ENCODE peak calls at places on chromosomes 12 and 14, in six cellular contexts. J, E, L, F, K and I are unnamed samples.

GRCh38 chr14:104680056-104680805 is 9.2 kb upstream of the INF2 start:
- DNase-seq in F (no peak), K (no peak), J (no peak), E (no peak), L (peak; percentile 36), I (no peak)

GRCh38 chr12:38585090-38585489 is 268.5 kb downstream of the ALG10B start:
- DNase-seq in K (no peak), L (no peak), E (no peak), J (no peak), F (no peak), I (no peak)

GRCh38 chr12:80413462-80413861 is 30.6 kb upstream of the PTPRQ start:
- DNase-seq in L (no peak), J (no peak), K (no peak), E (no peak), F (no peak), I (peak; percentile 35)

GRCh38 chr12:123614531-123614930 is 12.6 kb downstream of the DDX55 start:
- DNase-seq in K (no peak), E (no peak), J (no peak), L (no peak), F (no peak), I (no peak)

GRCh38 chr12:57765003-57765697 is 1.7 kb downstream of the CYP27B1 start:
- DNase-seq in E (no peak), K (peak; percentile 40), J (no peak), F (peak; percentile 81), L (no peak), I (peak; percentile 86)

GRCh38 chr12:52518574-52519469 is 1.4 kb downstream of the KRT5 start:
- DNase-seq in K (no peak), L (no peak), F (no peak), E (no peak), J (no peak), I (no peak)

GRCh38 chr12:124484526-124484953 is 82.9 kb downstream of the NCOR2 start:
- DNase-seq in K (no peak), J (no peak), E (no peak), F (no peak), L (no peak), I (no peak)

GRCh38 chr12:52494100-52494499 is 1.0 kb upstream of the KRT6A start:
- DNase-seq in L (no peak), E (no peak), F (no peak), K (no peak), J (no peak), I (no peak)

GRCh38 chr12:57149309-57149900 is 2.0 kb upstream of the LRP1-AS start:
- DNase-seq in J (no peak), F (no peak), L (no peak), E (no peak), K (peak; percentile 27), I (no peak)

GRCh38 chr12:5511256-5511643 is 79.3 kb downstream of the NTF3 start:
- DNase-seq in J (no peak), E (no peak), L (no peak), F (no peak), K (no peak), I (no peak)

GRCh38 chr12:76879710-76880025 is 849 bp upstream of the CSRP2 start:
- DNase-seq in J (no peak), F (no peak), K (no peak), E (no peak), L (no peak), I (no peak)

GRCh38 chr14:51269634-51270033 is 29.6 kb downstream of the TMX1 start:
- DNase-seq in L (no peak), E (no peak), F (no peak), J (no peak), K (no peak), I (no peak)

GRCh38 chr12:85866929-85867776 is 6.9 kb upstream of the NTS start:
- DNase-seq in L (peak; percentile 5), K (peak; percentile 48), E (no peak), J (peak; percentile 47), F (peak; percentile 51), I (peak; percentile 76)

GRCh38 chr14:68730811-68731425 is 61.9 kb downstream of the ZFP36L1 start:
- DNase-seq in J (no peak), F (no peak), E (no peak), K (no peak), L (no peak), I (peak; percentile 69)

GRCh38 chr12:124727244-124727673 is 136.4 kb downstream of the SCARB1 start:
- DNase-seq in E (no peak), K (peak; percentile 67), F (no peak), J (peak; percentile 83), L (peak; percentile 38), I (no peak)

GRCh38 chr14:54947230-54947629 is 44.6 kb upstream of the GCH1 start:
- DNase-seq in L (no peak), K (no peak), F (no peak), E (no peak), J (no peak), I (no peak)

GRCh38 chr12:68497702-68498101 is 113.0 kb upstream of the RAP1B start:
- DNase-seq in F (no peak), L (peak; percentile 33), E (peak; percentile 50), K (no peak), J (peak; percentile 23), I (no peak)

GRCh38 chr12:59452259-59452658 is 143.6 kb upstream of the SLC16A7 start:
- DNase-seq in J (no peak), F (no peak), E (no peak), K (no peak), L (no peak), I (no peak)

GRCh38 chr12:111598637-111599458 is at the start of gene ATXN2:
- DNase-seq in J (no peak), E (no peak), K (no peak), L (peak; percentile 94), F (peak; percentile 97), I (peak; percentile 77)

GRCh38 chr14:96176275-96176674 is 28.4 kb upstream of the BDKRB2 start:
- DNase-seq in J (no peak), L (no peak), E (no peak), F (no peak), K (no peak), I (no peak)
- TF ChIP-seq REST in J (no peak), L (no peak), E (no peak), F (no peak), K (no peak), I (no peak)

GRCh38 chr12:109860961-109861360 is 19.4 kb downstream of the GLTP start:
- DNase-seq in K (no peak), J (no peak), E (no peak), L (no peak), F (no peak), I (no peak)

GRCh38 chr12:109858764-109859163 is 21.6 kb downstream of the GLTP start:
- DNase-seq in F (no peak), L (no peak), E (no peak), K (no peak), J (no peak), I (no peak)

GRCh38 chr12:109864916-109865315 is 15.4 kb downstream of the GLTP start:
- DNase-seq in E (no peak), F (no peak), L (no peak), K (no peak), J (no peak), I (peak; percentile 44)

GRCh38 chr12:109863961-109864712 is 16.2 kb downstream of the GLTP start:
- DNase-seq in K (peak; percentile 97), E (no peak), F (no peak), L (no peak), J (no peak), I (no peak)

DNA sequence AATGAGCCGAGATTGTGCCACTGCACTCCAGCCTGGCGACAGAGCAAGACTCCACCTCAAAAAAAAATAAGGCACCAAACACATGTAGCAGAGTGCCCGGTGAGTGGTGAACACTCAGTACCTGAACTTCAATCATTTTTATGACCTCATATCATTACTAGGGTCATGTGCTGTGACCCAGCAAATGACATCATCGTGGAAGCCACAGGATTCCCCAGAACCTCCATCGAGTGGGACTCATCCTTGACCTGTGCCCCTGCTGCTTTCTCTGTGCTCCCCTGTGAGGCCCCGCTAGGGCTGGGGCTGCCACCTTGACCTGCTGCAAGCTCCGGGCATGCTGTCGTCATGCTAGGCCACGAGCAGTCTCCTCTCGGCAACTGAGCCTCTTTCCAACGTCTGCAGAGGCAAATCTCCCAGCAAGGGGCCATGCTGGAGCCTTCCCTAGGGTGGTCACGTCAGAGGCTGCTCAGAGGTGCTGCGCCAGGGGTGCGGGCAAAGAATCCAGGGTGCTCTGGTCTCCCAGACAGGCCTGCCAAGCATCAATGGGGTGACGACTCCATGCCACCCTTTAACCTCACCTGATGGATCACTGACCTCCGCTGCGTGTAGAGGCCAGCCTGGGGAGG is 18.5 kb downstream of the GLTP start:
- DNase-seq in J (no peak), K (peak; percentile 60), E (no peak), F (no peak), L (no peak), I (no peak)
- H2AFZ ChIP-seq in J (no peak overlapping the region), K (no peak overlapping the region), E (no peak overlapping the region), F (no peak overlapping the region), L (no peak overlapping the region), I (no peak overlapping the region)

GRCh38 chr12:130573235-130573634 is 142.9 kb downstream of the RIMBP2 start:
- DNase-seq in K (no peak), F (no peak), J (no peak), L (no peak), E (no peak), I (no peak)

GRCh38 chr12:130579231-130579630 is 136.9 kb downstream of the RIMBP2 start:
- DNase-seq in F (no peak), J (no peak), L (no peak), K (no peak), E (no peak), I (no peak)

GRCh38 chr12:130574402-130574801 is 141.7 kb downstream of the RIMBP2 start:
- DNase-seq in J (no peak), F (peak; percentile 55), E (peak; percentile 59), L (no peak), K (no peak), I (no peak)

GRCh38 chr12:130577348-130577747 is 138.8 kb downstream of the RIMBP2 start:
- DNase-seq in L (no peak), F (no peak), J (no peak), E (no peak), K (no peak), I (no peak)

GRCh38 chr12:130576286-130576933 is 139.7 kb downstream of the RIMBP2 start:
- DNase-seq in J (no peak), L (no peak), E (no peak), F (peak; percentile 84), K (no peak), I (no peak)
- TF ChIP-seq REST in J (no peak), L (no peak), E (no peak), F (no peak), K (no peak), I (no peak)

GRCh38 chr14:97604731-97605130 is 807.5 kb downstream of the VRK1 start:
- DNase-seq in K (no peak), F (no peak), L (no peak), E (no peak), J (no peak), I (no peak)

GRCh38 chr14:97603201-97603600 is 806.0 kb downstream of the VRK1 start:
- DNase-seq in K (no peak), J (no peak), F (no peak), L (no peak), E (no peak), I (no peak)

GRCh38 chr14:97602438-97603117 is 805.4 kb downstream of the VRK1 start:
- DNase-seq in J (no peak), K (no peak), F (no peak), L (no peak), E (no peak), I (no peak)
- H2AFZ ChIP-seq in J (no peak overlapping the region), K (no peak overlapping the region), F (no peak overlapping the region), L (no peak overlapping the region), E (no peak overlapping the region), I (peak overlapping the region; percentile 59)

GRCh38 chr14:97788364-97788763 is 991.2 kb downstream of the VRK1 start:
- DNase-seq in L (no peak), J (no peak), E (no peak), F (no peak), K (no peak), I (no peak)
- TF ChIP-seq REST in L (no peak), J (no peak), E (no peak), F (no peak), K (no peak), I (no peak)